ENCODE peak calls at places on chromosomes 5 and 9, in nine cellular contexts. K is brain microvascular endothelial cell; S is colonic mucosa; N is neuronal stem cell; H is fibroblast of lung; Q is A549; T is body of pancreas; A is CD8-positive, alpha-beta memory T cell; O is mammary epithelial cell. W is an unnamed sample.

GRCh38 chr5:86917117-86917579 is 299.4 kb downstream of the COX7C start:
- DNase-seq in K (peak; percentile 20), S (no peak), N (peak; percentile 48), H (peak; percentile 42), Q (peak; percentile 4), T (no peak), A (no peak), O (peak; percentile 6), W (no peak)

GRCh38 chr9:118533101-118533500 is 828.9 kb downstream of the TLR4 start:
- DNase-seq in K (no peak), S (no peak), N (no peak), H (peak; percentile 28), Q (no peak), T (no peak), A (no peak), O (peak; percentile 38), W (no peak)

GRCh38 chr9:96874947-96875459 is 20.7 kb upstream of the ZNF782 start:
- DNase-seq in K (peak; percentile 18), S (peak; percentile 67), N (no peak), H (peak; percentile 58), Q (peak; percentile 49), T (peak; percentile 92), A (peak; percentile 68), O (peak; percentile 96), W (no peak)

GRCh38 chr5:92758552-92758951 is 822.5 kb downstream of the NR2F1-AS1 start:
- DNase-seq in K (peak; percentile 11), S (no peak), N (no peak), H (peak; percentile 68), Q (no peak), T (no peak), A (no peak), O (peak; percentile 70), W (no peak)

GRCh38 chr5:123036391-123037103 is at the start of gene PPIC:
- DNase-seq in K (peak; percentile 62), S (peak; percentile 93), N (peak; percentile 58), H (peak; percentile 80), Q (peak; percentile 90), T (peak; percentile 91), A (no peak), O (peak; percentile 85), W (no peak)

GRCh38 chr5:34676409-34676808 is 20.3 kb downstream of the RAI14 start:
- DNase-seq in K (peak; percentile 47), S (no peak), N (no peak), H (peak; percentile 80), Q (no peak), T (peak; percentile 51), A (no peak), O (peak; percentile 56), W (no peak)

GRCh38 chr5:157328277-157328912 is 62.5 kb downstream of the CYFIP2 start:
- DNase-seq in K (peak; percentile 80), S (peak; percentile 49), N (peak; percentile 51), H (peak; percentile 76), Q (peak; percentile 77), T (peak; percentile 70), A (peak; percentile 68), O (peak; percentile 52), W (peak; percentile 66)

GRCh38 chr5:82353522-82353921 is 75.4 kb upstream of the RPS23 start:
- DNase-seq in K (no peak), S (no peak), N (no peak), H (no peak), Q (no peak), T (no peak), A (no peak), O (no peak), W (no peak)

GRCh38 chr9:138068601-138069035 is 191.0 kb downstream of the CACNA1B start:
- DNase-seq in K (no peak), S (no peak), N (no peak), H (no peak), Q (no peak), T (peak; percentile 6), A (no peak), O (no peak), W (no peak)

GRCh38 chr5:149636191-149636860 is 55.0 kb downstream of the ARHGEF37 start:
- DNase-seq in K (no peak), S (no peak), N (no peak), H (no peak), Q (no peak), T (no peak), A (no peak), O (no peak), W (no peak)

GRCh38 chr5:149633671-149634350 is 52.5 kb downstream of the ARHGEF37 start:
- DNase-seq in K (peak; percentile 38), S (no peak), N (no peak), H (peak; percentile 23), Q (no peak), T (no peak), A (no peak), O (peak; percentile 91), W (no peak)

GRCh38 chr5:149636861-149637246 is 55.6 kb downstream of the ARHGEF37 start:
- DNase-seq in K (peak; percentile 66), S (peak; percentile 90), N (peak; percentile 75), H (peak; percentile 52), Q (peak; percentile 70), T (peak; percentile 49), A (peak; percentile 71), O (peak; percentile 56), W (peak; percentile 24)

GRCh38 chr5:149638136-149638535 is 56.8 kb downstream of the ARHGEF37 start:
- DNase-seq in K (no peak), S (no peak), N (no peak), H (no peak), Q (no peak), T (no peak), A (no peak), O (no peak), W (no peak)

DNA sequence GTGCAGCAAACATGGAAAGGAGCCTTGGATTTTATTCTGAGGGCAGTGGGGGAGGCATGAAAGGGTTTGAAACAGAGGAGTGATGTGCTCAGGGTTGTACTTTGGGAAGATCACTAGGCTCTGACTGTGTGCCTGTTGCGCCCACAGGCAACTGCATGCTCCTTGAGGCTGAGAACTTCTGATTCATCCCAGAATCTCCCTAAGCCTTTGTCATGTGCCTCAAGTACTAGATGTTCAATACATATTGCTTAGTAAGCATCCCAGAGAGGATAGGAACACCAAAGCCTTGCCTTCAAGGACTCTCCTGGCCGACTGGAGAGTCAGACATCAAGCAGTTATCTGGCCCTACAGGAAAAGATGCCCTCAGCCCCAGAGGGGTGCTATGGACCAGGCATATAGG is 54.1 kb downstream of the ARHGEF37 start:
- DNase-seq in K (peak; percentile 43), S (no peak), N (no peak), H (peak; percentile 45), Q (no peak), T (no peak), A (no peak), O (peak; percentile 95), W (no peak)
- H3K27ac ChIP-seq in K (no peak overlapping the region), S (no peak overlapping the region), N (no peak overlapping the region), H (no peak overlapping the region), Q (no peak overlapping the region), T (no peak overlapping the region), A (no peak overlapping the region), O (peak overlapping the region; percentile 97), W (no peak overlapping the region)

DNA sequence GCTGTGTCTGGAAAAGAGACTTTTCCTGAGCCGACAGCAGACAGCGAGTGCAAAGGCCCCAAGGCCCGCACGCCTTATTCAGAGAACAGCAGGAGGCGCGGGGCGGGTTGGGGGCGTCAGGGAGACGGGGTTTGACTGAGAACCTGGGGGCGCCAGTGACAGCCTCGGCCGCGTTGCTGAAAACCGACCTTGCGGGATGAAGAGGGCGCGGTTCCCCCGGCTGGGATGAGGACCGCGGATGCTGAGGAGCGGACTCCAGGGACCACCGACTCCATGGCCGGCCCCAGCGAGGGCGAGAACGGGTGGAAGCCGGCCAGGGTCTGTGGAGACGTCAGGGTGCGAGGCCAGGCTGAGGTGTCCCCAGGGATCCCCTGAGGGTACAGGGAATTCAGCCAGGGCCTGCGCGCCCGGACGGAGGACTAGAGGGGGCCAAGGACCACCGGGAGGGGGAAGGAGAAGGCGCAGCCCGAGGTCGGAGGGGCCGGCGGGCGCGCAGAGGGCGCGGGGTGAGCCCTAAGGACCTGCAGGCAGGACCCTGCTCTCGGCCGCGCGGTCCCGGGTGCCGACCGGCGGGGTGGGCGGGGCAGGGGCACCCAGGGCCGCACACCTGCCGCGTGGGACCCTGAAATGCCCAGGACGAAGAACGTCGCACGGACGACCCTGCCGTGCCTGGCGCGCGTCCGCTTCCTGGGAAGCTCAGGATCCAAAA is 836 bp upstream of the AHRR start:
- DNase-seq in K (no peak), S (no peak), N (no peak), H (no peak), Q (no peak), T (no peak), A (no peak), O (no peak), W (no peak)
- H3K27ac ChIP-seq in K (no peak overlapping the region), S (no peak overlapping the region), N (no peak overlapping the region), H (peak overlapping the region; percentile 80), Q (peak overlapping the region; percentile 90), T (no peak overlapping the region), A (no peak overlapping the region), O (no peak overlapping the region), W (no peak overlapping the region)

GRCh38 chr9:120755827-120756434 is 37.3 kb downstream of the FBXW2 start:
- DNase-seq in K (peak; percentile 55), S (peak; percentile 71), N (peak; percentile 71), H (peak; percentile 12), Q (peak; percentile 47), T (peak; percentile 59), A (peak; percentile 73), O (peak; percentile 35), W (peak; percentile 50)
- H3K27ac ChIP-seq in K (no peak overlapping the region), S (no peak overlapping the region), N (no peak overlapping the region), H (no peak overlapping the region), Q (peak overlapping the region; percentile 46), T (no peak overlapping the region), A (no peak overlapping the region), O (no peak overlapping the region), W (peak overlapping the region; percentile 22)

GRCh38 chr5:14231888-14232287 is 88.7 kb downstream of the TRIO start:
- DNase-seq in K (no peak), S (no peak), N (no peak), H (no peak), Q (no peak), T (no peak), A (no peak), O (no peak), W (no peak)

GRCh38 chr5:14231156-14231555 is 88.0 kb downstream of the TRIO start:
- DNase-seq in K (no peak), S (no peak), N (no peak), H (peak; percentile 45), Q (no peak), T (no peak), A (no peak), O (no peak), W (no peak)

GRCh38 chr5:14236757-14237156 is 93.6 kb downstream of the TRIO start:
- DNase-seq in K (no peak), S (no peak), N (no peak), H (no peak), Q (no peak), T (no peak), A (no peak), O (no peak), W (no peak)

GRCh38 chr5:14235872-14236271 is 92.7 kb downstream of the TRIO start:
- DNase-seq in K (no peak), S (no peak), N (no peak), H (no peak), Q (no peak), T (no peak), A (no peak), O (peak; percentile 19), W (no peak)

DNA sequence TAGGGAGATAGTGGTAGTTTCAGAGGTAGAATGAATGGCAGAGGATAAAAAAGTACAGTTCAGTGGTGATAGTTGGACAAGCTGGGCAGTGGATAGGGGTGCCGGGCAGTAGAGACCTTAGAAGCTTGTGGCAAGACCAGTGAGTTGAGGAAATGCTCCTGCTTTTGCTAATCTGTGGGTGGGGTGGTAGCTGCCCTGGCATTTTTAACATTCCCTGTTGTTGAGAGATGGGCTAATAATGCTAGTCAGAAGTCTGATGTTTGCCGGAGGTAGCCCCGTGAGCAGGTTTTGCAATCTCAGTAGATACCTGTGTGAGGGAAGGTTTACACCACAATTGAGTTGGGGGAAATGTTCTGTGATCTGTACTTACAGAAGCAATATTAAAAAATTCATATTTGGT is 91.1 kb downstream of the TRIO start:
- DNase-seq in K (no peak), S (no peak), N (no peak), H (peak; percentile 81), Q (peak; percentile 34), T (no peak), A (no peak), O (peak; percentile 71), W (no peak)
- H3K27ac ChIP-seq in K (no peak overlapping the region), S (no peak overlapping the region), N (no peak overlapping the region), H (no peak overlapping the region), Q (peak overlapping the region; percentile 68), T (no peak overlapping the region), A (no peak overlapping the region), O (peak overlapping the region; percentile 77), W (no peak overlapping the region)